ENCODE peak calls at places on chromosomes 16 and 17, in ten cellular contexts. S is anterior cingulate cortex; J is activated CD4-positive, alpha-beta T cell treated with anti-CD3 and anti-CD28 coated beads, Interleukin-2, amount 10 ng/mL, durations not matched to agents 7 days and 5 days; C is MG63; H is HuH-7.5; A is GOT3; N is stomach; Z is effector CD4-positive, alpha-beta T cell; U is tibial artery; M is MCF 10A. I is an unnamed sample.

GRCh38 chr17:76586741-76587487 is 1.3 kb upstream of the ST6GALNAC2 start:
- DNase-seq in S (no peak), J (no peak), C (no peak), H (no peak), A (no peak), N (no peak), Z (no peak), U (no peak), M (no peak), I (no peak)

GRCh38 chr17:63433746-63434591 is 12.1 kb downstream of the CYB561 start:
- DNase-seq in S (peak), J (no peak), C (peak), H (no peak), A (peak), N (peak), Z (no peak), U (peak), M (peak), I (no peak)

GRCh38 chr16:27313422-27314160 is at the start of gene IL4R:
- DNase-seq in S (no peak), J (peak), C (peak), H (peak), A (peak), N (peak), Z (peak), U (peak), M (peak), I (no peak)

GRCh38 chr17:79501910-79502309 is 108.9 kb downstream of the RBFOX3 start:
- DNase-seq in S (no peak), J (no peak), C (no peak), H (no peak), A (no peak), N (no peak), Z (no peak), U (no peak), M (no peak), I (no peak)

GRCh38 chr16:55297062-55297909 is 26.7 kb upstream of the IRX6 start:
- DNase-seq in S (no peak), J (no peak), C (peak), H (no peak), A (no peak), N (no peak), Z (no peak), U (no peak), M (peak), I (no peak)

GRCh38 chr17:3766783-3767182 is 34.2 kb downstream of the ITGAE start:
- DNase-seq in S (no peak), J (peak), C (no peak), H (no peak), A (no peak), N (no peak), Z (no peak), U (no peak), M (no peak), I (no peak)

GRCh38 chr17:34637548-34638525 is 58.5 kb downstream of the TMEM132E start:
- DNase-seq in S (peak), J (peak), C (peak), H (peak), A (no peak), N (peak), Z (peak), U (peak), M (no peak), I (peak)

GRCh38 chr16:27460213-27460612 is 58.2 kb downstream of the IL21R start:
- DNase-seq in S (no peak), J (no peak), C (no peak), H (no peak), A (no peak), N (no peak), Z (no peak), U (no peak), M (no peak), I (no peak)

GRCh38 chr16:21033707-21034106 is 116.9 kb downstream of the DNAH3 start:
- DNase-seq in S (peak), J (no peak), C (peak), H (no peak), A (no peak), N (no peak), Z (no peak), U (no peak), M (no peak), I (no peak)